ENCODE peak calls at places on chromosomes 16 and 17, in six cellular contexts. V is GM10248, C is neural crest cell, J is psoas muscle, T is pancreas, E is fibroblast of lung. A is an unnamed sample.

GRCh38 chr17:13888043-13888442 is 181.3 kb upstream of the COX10 start:
- DNase-seq in C (no peak), V (no peak), J (no peak), E (peak; percentile 39), T (no peak), A (no peak)

GRCh38 chr17:60901222-60901621 is 223.6 kb downstream of the BCAS3 start:
- DNase-seq in J (no peak), E (peak; percentile 37), V (no peak), T (no peak), C (no peak), A (no peak)

GRCh38 chr16:52439750-52440149 is 107.2 kb downstream of the TOX3 start:
- DNase-seq in C (no peak), E (no peak), V (no peak), J (no peak), T (no peak), A (no peak)

GRCh38 chr16:6725634-6726331 is 606.9 kb upstream of the RBFOX1 start:
- DNase-seq in E (no peak), V (no peak), T (no peak), C (no peak), J (no peak), A (no peak)

GRCh38 chr16:47713225-47713595 is 252.1 kb downstream of the PHKB start:
- DNase-seq in J (no peak), C (no peak), T (no peak), V (no peak), E (peak; percentile 93), A (peak; percentile 24)

GRCh38 chr16:85248857-85249256 is 136.6 kb upstream of the CIBAR2 start:
- DNase-seq in J (no peak), C (no peak), T (no peak), V (no peak), E (no peak), A (no peak)

GRCh38 chr16:54817432-54817831 is 113.2 kb upstream of the IRX5 start:
- DNase-seq in J (no peak), V (no peak), E (no peak), T (no peak), C (no peak), A (no peak)

GRCh38 chr16:87303431-87303930 is 13.7 kb downstream of the C16orf95 start:
- DNase-seq in E (peak; percentile 19), T (no peak), J (no peak), V (no peak), C (no peak), A (no peak)

GRCh38 chr17:16171613-16172012 is 43.7 kb downstream of the NCOR1 start:
- DNase-seq in V (no peak), C (no peak), T (peak; percentile 9), J (no peak), E (peak; percentile 69), A (no peak)

GRCh38 chr16:55944377-55944802 is 69.2 kb upstream of the CES5A start:
- DNase-seq in E (peak; percentile 47), C (peak; percentile 81), V (peak; percentile 31), J (peak; percentile 76), T (peak; percentile 25), A (peak; percentile 56)

GRCh38 chr17:46832945-46833839 is 14.7 kb upstream of the WNT3 start:
- DNase-seq in V (no peak), J (peak; percentile 30), E (peak; percentile 83), C (no peak), T (peak; percentile 21), A (no peak)

GRCh38 chr17:49572226-49572625 is 3.4 kb upstream of the NXPH3 start:
- DNase-seq in E (no peak), J (peak; percentile 8), V (no peak), C (no peak), T (no peak), A (no peak)

GRCh38 chr17:18187816-18188761 is 4.5 kb downstream of the ALKBH5 start:
- DNase-seq in T (no peak), E (peak; percentile 69), C (no peak), V (no peak), J (no peak), A (peak; percentile 35)

GRCh38 chr17:7213895-7214299 is 5.7 kb downstream of the DLG4 start:
- DNase-seq in T (peak; percentile 86), V (no peak), J (peak; percentile 86), C (peak; percentile 96), E (peak; percentile 77), A (no peak)

GRCh38 chr17:40028595-40028994 is 13.4 kb downstream of the CSF3 start:
- DNase-seq in C (no peak), T (no peak), J (no peak), V (no peak), E (no peak), A (no peak)

GRCh38 chr16:12439443-12440232 is 364.0 kb downstream of the CPPED1 start:
- DNase-seq in J (no peak), C (no peak), T (no peak), E (no peak), V (no peak), A (peak; percentile 47)

GRCh38 chr16:9241177-9241576 is 149.7 kb downstream of the HAPSTR1 start:
- DNase-seq in J (no peak), V (no peak), T (no peak), E (no peak), C (no peak), A (no peak)

GRCh38 chr17:74863420-74864296 is 4.0 kb upstream of the GRIN2C start:
- DNase-seq in J (no peak), V (no peak), E (no peak), T (no peak), C (no peak), A (no peak)

GRCh38 chr17:48555183-48555615 is 10.3 kb upstream of the HOXB2 start:
- DNase-seq in T (no peak), J (no peak), E (peak; percentile 99), V (no peak), C (no peak), A (no peak)

GRCh38 chr17:82020874-82021727 is 1.6 kb downstream of the CENPX start:
- DNase-seq in J (peak; percentile 90), T (peak; percentile 68), V (peak; percentile 53), C (peak; percentile 55), E (peak; percentile 63), A (peak; percentile 84)

GRCh38 chr17:13418891-13419290 is 182.8 kb downstream of the HS3ST3A1 start:
- DNase-seq in E (no peak), J (no peak), T (no peak), V (no peak), C (no peak), A (no peak)

GRCh38 chr17:81517009-81517338 is 4.4 kb upstream of the ACTG1 start:
- DNase-seq in T (no peak), J (no peak), V (no peak), E (no peak), C (no peak), A (no peak)

DNA sequence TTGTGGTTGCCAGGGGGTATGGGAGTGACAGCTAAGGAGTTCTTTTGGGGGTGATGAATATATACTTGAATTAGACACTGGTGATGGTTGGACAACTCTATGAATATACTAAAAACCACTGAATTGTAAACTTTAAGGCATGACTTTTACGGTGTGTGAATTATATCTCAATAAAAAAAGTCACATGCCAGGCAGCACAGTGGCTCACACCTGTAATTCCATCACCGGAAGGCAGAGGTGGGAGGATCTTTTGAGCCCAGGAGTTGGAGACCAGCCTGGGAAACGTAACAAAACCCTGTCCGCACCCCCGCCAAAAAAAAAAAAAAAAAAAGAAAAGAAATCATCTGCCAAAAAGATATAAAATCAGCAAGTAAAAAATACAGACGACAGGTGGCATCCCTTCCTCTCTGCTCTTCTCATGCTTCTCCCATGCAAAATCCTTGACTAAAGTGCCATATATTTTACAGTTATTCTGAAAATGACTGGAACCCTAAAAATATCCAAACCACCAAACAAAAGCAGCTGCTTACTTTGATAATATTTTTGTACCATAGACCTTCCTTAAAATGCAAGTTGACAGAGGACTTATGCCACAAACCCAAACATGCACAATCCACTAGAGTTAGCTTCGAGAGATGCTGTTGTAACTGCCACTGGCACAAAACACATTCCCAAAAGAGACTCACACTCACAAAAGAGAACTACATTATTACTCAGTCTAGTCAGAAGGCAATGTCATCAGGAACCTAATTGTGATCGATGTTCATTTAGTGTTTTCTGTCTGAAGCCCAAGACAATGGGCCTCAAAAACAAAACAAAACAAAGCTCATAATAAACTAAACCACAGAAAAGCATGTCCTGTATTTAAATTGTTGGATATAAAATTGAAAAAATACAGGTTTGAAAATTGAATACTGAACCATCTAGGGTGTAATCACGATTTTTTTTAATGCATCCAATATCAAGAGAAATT is 2.5 kb downstream of the CRLF3 start:
- DNase-seq in C (no peak), E (no peak), V (no peak), T (no peak), J (no peak), A (peak; percentile 33)
- TF ChIP-seq CTCF in C (no peak), E (no peak), V (no peak), T (no peak), J (no peak), A (no peak)

GRCh38 chr17:59362811-59363205 is 31.4 kb downstream of the YPEL2 start:
- DNase-seq in T (no peak), J (no peak), E (peak; percentile 58), C (no peak), V (no peak), A (no peak)
- TF ChIP-seq CTCF in T (no peak), J (no peak), E (no peak), C (no peak), V (no peak), A (no peak)

DNA sequence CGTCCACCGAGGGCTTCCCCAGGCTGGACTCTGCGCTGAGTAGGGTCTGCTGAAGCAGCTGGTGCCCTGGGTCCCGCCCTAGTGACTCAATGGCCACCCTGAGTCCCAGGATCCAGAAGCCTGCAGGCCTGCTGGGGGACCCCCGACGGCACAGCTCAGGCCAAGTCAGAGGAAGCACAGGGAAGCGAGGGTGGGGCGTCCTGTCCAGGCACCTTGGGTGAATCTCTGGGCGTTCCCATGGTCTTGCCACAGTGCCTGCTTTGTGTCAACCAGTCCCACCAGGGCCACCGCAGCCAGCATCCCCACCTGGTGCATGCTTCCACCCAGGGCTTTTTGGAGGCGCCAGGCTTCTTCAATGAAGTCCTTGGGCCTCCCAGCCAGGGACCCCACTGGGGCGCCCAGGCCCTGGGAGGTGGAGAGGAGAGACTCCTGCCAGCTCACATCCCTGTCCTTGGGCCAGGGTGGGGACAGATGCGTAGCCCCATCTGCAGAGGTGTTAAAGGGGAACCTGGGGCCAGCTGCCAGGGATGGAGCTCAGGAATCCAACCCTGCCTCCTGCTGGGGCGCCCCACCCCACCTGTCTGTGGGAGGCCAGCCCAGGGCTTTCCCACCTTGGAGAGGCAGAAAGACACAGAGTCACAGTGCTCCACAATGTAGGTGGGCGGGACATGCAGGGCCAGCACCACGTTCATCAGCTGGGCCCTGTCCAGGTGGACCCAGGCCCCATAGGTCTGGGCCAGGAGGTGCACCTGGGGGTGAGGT is 17.8 kb downstream of the TMEM235 start:
- DNase-seq in T (no peak), V (no peak), C (no peak), J (no peak), E (no peak), A (no peak)
- TF ChIP-seq CTCF in T (no peak), V (no peak), C (no peak), J (no peak), E (no peak), A (no peak)

GRCh38 chr16:31712064-31712540 is 161.5 kb upstream of the ZNF267 start:
- DNase-seq in T (peak; percentile 41), J (no peak), V (no peak), C (no peak), E (no peak), A (no peak)

GRCh38 chr16:31715915-31716314 is 157.7 kb upstream of the ZNF267 start:
- DNase-seq in E (no peak), C (no peak), J (no peak), V (no peak), T (no peak), A (no peak)

GRCh38 chr16:31713071-31713944 is 160.3 kb upstream of the ZNF267 start:
- DNase-seq in V (peak; percentile 92), T (peak; percentile 90), E (peak; percentile 91), C (peak; percentile 82), J (peak; percentile 95), A (peak; percentile 98)

GRCh38 chr16:31714899-31715504 is 158.6 kb upstream of the ZNF267 start:
- DNase-seq in E (no peak), V (peak; percentile 22), C (no peak), J (no peak), T (no peak), A (peak; percentile 57)

GRCh38 chr16:31713945-31714898 is 159.4 kb upstream of the ZNF267 start:
- DNase-seq in C (peak; percentile 32), E (no peak), J (peak; percentile 54), T (peak; percentile 41), V (peak; percentile 21), A (peak; percentile 38)
- TF ChIP-seq CTCF in C (peak; percentile 57), E (no peak), J (no peak), T (no peak), V (no peak), A (no peak)

A was measured in activated CD8-positive, alpha-beta T cell treated with anti-CD3 and anti-CD28 coated beads for 36 hours.